ENCODE peak calls at places on chromosome 5, in ten cellular contexts. I is HFF-Myc, J is GM12878, M is ovary, Z is breast epithelium, Q is fibroblast of the aortic adventitia, O is GM12865, D is psoas muscle, P is mammary epithelial cell, N is endodermal cell. B is an unnamed sample.

GRCh38 chr5:34660444-34660843 is 4.3 kb downstream of the RAI14 start:
- DNase-seq in I (peak; percentile 74), D (no peak), J (no peak), O (no peak), P (no peak), M (no peak), Q (peak; percentile 92), N (no peak), Z (no peak), B (no peak)

GRCh38 chr5:87103616-87104287 is 163.9 kb upstream of the RASA1 start:
- DNase-seq in N (no peak), O (peak; percentile 34), M (no peak), J (no peak), Z (no peak), D (no peak), I (no peak), Q (no peak), P (no peak), B (no peak)

GRCh38 chr5:111997308-111998159 is 240.5 kb upstream of the NREP start:
- DNase-seq in O (no peak), I (peak; percentile 98), Z (no peak), N (no peak), Q (peak; percentile 100), M (no peak), J (no peak), D (no peak), P (peak; percentile 99), B (no peak)

GRCh38 chr5:56301041-56301440 is 67.9 kb upstream of the ANKRD55 start:
- DNase-seq in I (no peak), D (no peak), P (peak; percentile 91), O (no peak), N (no peak), Z (no peak), J (no peak), M (no peak), Q (no peak), B (no peak)

GRCh38 chr5:68722357-68722756 is 371.5 kb upstream of the SLC30A5 start:
- DNase-seq in D (no peak), Z (no peak), N (no peak), M (no peak), P (no peak), Q (no peak), O (no peak), I (no peak), J (no peak), B (no peak)

GRCh38 chr5:154209591-154210081 is 19.1 kb downstream of the GALNT10 start:
- DNase-seq in D (no peak), N (no peak), Z (no peak), Q (no peak), O (no peak), I (no peak), P (no peak), J (no peak), M (no peak), B (no peak)

GRCh38 chr5:138720840-138721239 is 32.4 kb upstream of the CTNNA1 start:
- DNase-seq in D (no peak), I (no peak), O (no peak), M (no peak), P (no peak), J (no peak), N (no peak), Z (no peak), Q (no peak), B (no peak)

GRCh38 chr5:36878421-36879088 is 2.0 kb downstream of the NIPBL start:
- DNase-seq in D (no peak), O (no peak), I (no peak), M (peak; percentile 35), Q (peak; percentile 51), N (peak; percentile 87), Z (no peak), P (peak; percentile 56), J (no peak), B (no peak)

GRCh38 chr5:98904786-98905185 is 24.0 kb downstream of the CHD1 start:
- DNase-seq in Z (no peak), O (no peak), J (no peak), M (no peak), N (no peak), Q (peak; percentile 10), P (peak; percentile 65), I (no peak), D (no peak), B (no peak)

GRCh38 chr5:109479260-109479860 is 69.6 kb upstream of the PJA2 start:
- DNase-seq in N (no peak), Q (peak; percentile 57), I (no peak), D (no peak), O (peak; percentile 12), J (no peak), Z (no peak), M (no peak), P (no peak), B (no peak)

GRCh38 chr5:179166886-179167841 is 107.0 kb downstream of the ZNF354C start:
- DNase-seq in N (peak; percentile 88), J (no peak), Q (peak; percentile 68), P (no peak), M (peak; percentile 69), Z (no peak), O (no peak), I (no peak), D (peak; percentile 68), B (no peak)

GRCh38 chr5:131328536-131329186 is 64.8 kb downstream of the CDC42SE2 start:
- DNase-seq in N (no peak), P (peak; percentile 70), D (no peak), J (no peak), Q (peak; percentile 41), M (no peak), Z (no peak), O (no peak), I (peak; percentile 19), B (no peak)

GRCh38 chr5:80245986-80246781 is 9.7 kb downstream of the SERINC5 start:
- DNase-seq in M (no peak), J (no peak), P (peak; percentile 42), I (no peak), N (no peak), D (no peak), Z (no peak), Q (peak; percentile 85), O (no peak), B (no peak)

DNA sequence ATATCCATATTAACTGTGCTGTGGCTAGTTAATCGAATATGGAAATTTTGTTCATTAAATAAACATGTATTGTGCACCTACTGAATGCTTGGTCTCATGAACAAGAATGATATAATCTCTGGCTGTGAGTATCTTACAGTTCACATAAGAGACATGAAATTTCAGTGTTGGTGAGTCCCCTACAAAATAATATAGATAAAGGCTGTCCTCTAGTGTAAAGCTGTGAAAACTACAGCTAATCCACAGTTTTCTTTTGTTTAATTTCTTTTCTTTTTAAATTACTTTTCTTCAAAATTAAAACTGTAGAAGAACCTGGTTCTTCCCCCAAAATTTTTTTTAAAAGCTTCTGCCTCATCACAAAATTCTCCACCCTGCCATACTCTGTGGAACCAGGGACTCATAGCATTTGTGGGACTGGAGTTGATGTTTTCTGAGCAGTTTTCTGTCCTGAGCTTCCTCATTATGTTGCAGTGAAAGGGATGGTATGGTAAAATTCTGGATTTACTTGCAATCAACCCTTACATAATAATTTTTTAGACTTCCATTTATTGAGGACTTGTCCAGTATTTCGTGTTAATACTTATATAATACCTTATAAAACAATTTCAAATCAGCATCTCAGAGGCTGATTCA is 135.0 kb downstream of the STK32A start:
- DNase-seq in N (no peak), J (no peak), P (no peak), O (no peak), I (no peak), D (no peak), M (no peak), Q (peak; percentile 60), Z (no peak), B (no peak)
- TF ChIP-seq CTCF in N (peak; percentile 75), J (peak; percentile 12), P (peak; percentile 70), O (peak; percentile 9), I (peak; percentile 19), D (peak; percentile 52), M (no peak), Q (peak; percentile 69), Z (peak; percentile 19), B (no peak)

GRCh38 chr5:97412959-97413358 is 229.9 kb upstream of the RIOK2 start:
- DNase-seq in Z (no peak), M (no peak), I (no peak), J (no peak), Q (no peak), P (no peak), D (no peak), O (peak; percentile 14), N (no peak), B (no peak)
- H3K4me3 ChIP-seq in Z (no peak overlapping the region), M (no peak overlapping the region), I (no peak overlapping the region), J (no peak overlapping the region), Q (no peak overlapping the region), P (no peak overlapping the region), D (no peak overlapping the region), O (no peak overlapping the region), N (no peak overlapping the region), B (no peak overlapping the region)

GRCh38 chr5:66684663-66685062 is 88.5 kb downstream of the MAST4 start:
- DNase-seq in M (no peak), I (no peak), N (no peak), D (no peak), O (no peak), Q (no peak), J (no peak), Z (no peak), P (no peak), B (no peak)

GRCh38 chr5:66675369-66675768 is 79.2 kb downstream of the MAST4 start:
- DNase-seq in M (no peak), D (no peak), Q (no peak), P (no peak), J (no peak), Z (no peak), N (no peak), O (no peak), I (no peak), B (no peak)

GRCh38 chr5:66680227-66680626 is 84.0 kb downstream of the MAST4 start:
- DNase-seq in Q (no peak), M (no peak), P (no peak), J (no peak), Z (no peak), D (no peak), O (no peak), I (no peak), N (no peak), B (no peak)

GRCh38 chr5:66680804-66681203 is 84.6 kb downstream of the MAST4 start:
- DNase-seq in D (no peak), N (no peak), M (no peak), Q (no peak), O (no peak), J (no peak), P (no peak), Z (no peak), I (no peak), B (no peak)
- TF ChIP-seq CTCF in D (no peak), N (peak; percentile 61), M (no peak), Q (peak; percentile 17), O (no peak), J (peak; percentile 38), P (no peak), Z (no peak), I (peak; percentile 18), B (peak; percentile 48)

DNA sequence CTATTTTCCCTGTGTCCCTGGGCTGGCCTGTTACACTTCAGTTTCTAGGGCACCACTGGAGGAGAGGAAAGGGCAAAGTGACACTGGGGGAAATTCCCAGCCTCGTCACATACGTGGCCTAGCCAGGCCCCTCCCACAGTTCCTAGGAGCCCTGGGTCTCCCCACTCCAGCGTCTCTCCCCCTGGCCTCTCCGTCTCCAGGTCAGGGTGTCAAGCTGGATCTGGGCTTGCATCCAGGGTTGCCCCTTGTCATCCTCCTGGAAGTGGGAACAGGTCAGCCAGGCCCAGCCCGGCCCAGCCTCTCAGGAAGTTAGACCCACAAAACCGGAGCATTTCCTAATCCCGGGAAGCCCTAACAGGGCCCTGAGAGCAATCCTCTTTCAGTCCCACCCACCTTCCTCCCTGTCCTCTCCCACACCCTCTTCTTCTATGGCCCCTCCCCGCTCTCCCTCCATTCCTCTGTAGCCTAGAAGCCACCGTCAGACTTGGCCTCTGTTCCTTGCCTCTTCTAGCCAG is 4.7 kb upstream of the TNIP1 start:
- DNase-seq in J (no peak), N (no peak), Q (peak; percentile 74), O (peak; percentile 62), Z (no peak), D (peak; percentile 71), P (peak; percentile 76), I (no peak), M (peak; percentile 68), B (no peak)
- H3K4me3 ChIP-seq in J (peak overlapping the region; percentile 89), N (no peak overlapping the region), Q (no peak overlapping the region), O (peak overlapping the region; percentile 92), Z (no peak overlapping the region), D (peak overlapping the region; percentile 21), P (no peak overlapping the region), I (no peak overlapping the region), M (no peak overlapping the region), B (peak overlapping the region; percentile 83)

B was measured in GM12864.